ENCODE peak calls at places on chromosomes 13 and 19, in five cellular contexts. T is WTC11, N is GM12878, M is K562, X is HepG2. L is an unnamed sample.

GRCh38 chr13:30968734-30969335 is 36.4 kb downstream of the TEX26 start:
- DNase-seq in X (no peak), M (no peak), N (no peak), T (no peak), L (no peak)

GRCh38 chr13:32476892-32477291 is 49.0 kb upstream of the N4BP2L1 start:
- DNase-seq in T (no peak), M (no peak), X (no peak), N (no peak), L (no peak)

GRCh38 chr13:51895906-51896888 is 34.4 kb downstream of the CCDC70 start:
- DNase-seq in M (peak), N (no peak), T (peak), X (peak), L (peak)

GRCh38 chr13:95445116-95445515 is 107.4 kb upstream of the CLDN10 start:
- DNase-seq in M (no peak), N (no peak), T (no peak), X (no peak), L (no peak)

GRCh38 chr13:60043262-60043661 is 120.5 kb downstream of the DIAPH3 start:
- DNase-seq in M (no peak), T (no peak), N (no peak), X (no peak), L (no peak)

GRCh38 chr19:37227996-37228395 is 10.0 kb downstream of the ZNF383 start:
- DNase-seq in T (peak), N (no peak), X (no peak), M (no peak), L (no peak)

GRCh38 chr19:4538601-4538954 is 1.3 kb downstream of the LRG1 start:
- DNase-seq in X (no peak), M (no peak), T (no peak), N (no peak), L (no peak)

GRCh38 chr13:35856721-35857346 is 274.3 kb downstream of the DCLK1 start:
- DNase-seq in N (no peak), X (no peak), M (no peak), T (no peak), L (no peak)

DNA sequence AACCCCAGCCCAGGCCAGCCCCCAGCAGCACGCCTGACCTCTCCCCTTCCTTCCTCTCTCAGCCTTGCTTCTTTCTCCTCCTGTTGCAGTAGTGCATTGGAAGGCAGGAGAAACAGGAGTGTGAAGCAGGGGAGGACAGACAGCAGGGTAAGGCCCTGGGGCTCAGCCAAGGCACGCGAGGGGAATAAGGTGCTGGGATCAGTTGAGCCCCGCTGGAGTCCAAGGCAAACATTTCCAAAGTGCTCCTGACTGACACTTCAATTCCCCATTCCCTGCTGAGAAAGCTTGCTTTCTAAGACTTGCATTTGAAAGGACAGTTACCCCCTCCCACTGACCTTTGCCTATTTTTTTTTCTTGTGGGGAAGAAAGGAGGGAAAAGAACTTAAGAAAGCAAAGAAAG is 73.1 kb upstream of the OLFM4 start:
- DNase-seq in X (no peak), N (no peak), T (peak), M (no peak), L (peak)
- TF ChIP-seq ATF2 in X (no peak), N (no peak), T (no peak), M (no peak), L (no peak)

DNA sequence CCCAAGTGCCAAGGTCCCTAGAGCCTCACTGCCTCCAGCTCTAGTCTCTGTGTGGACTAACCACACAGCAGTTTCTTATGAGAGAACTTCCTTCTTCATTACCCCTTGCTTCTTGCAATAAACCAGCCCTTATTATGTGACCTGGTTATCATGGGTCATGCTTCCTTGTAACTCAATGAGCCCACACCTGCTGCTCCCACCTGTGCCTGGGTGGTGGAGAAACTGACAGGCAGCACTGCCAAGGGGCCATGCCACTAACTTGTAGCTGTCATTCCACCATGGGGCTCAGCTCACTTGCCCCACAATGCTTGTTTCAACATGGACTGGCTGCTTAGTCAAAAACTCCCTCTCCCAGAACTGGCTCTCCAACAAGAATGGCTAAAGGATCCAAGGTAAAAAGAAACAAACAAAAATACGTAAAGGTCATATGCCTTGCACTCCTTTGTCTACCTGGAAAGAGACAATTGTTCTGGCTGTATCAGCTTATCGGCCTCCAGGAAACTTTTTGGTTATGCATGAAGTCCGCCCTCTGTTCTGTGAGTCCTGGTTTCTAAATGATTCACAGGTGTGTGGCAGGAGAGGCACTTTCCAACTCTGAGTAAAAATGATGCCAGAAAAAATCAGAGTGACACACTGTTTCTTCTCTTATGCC is 446.4 kb downstream of the COG6 start:
- DNase-seq in M (no peak), X (no peak), T (no peak), N (peak), L (no peak)
- TF ChIP-seq ATF2 in M (no peak), X (no peak), T (no peak), N (peak), L (no peak)

GRCh38 chr19:33393286-33394005 is 19.9 kb downstream of the CEBPG start:
- DNase-seq in M (no peak), T (peak), N (no peak), X (peak), L (no peak)

GRCh38 chr19:33394723-33395560 is 21.4 kb downstream of the CEBPG start:
- DNase-seq in N (no peak), X (no peak), T (no peak), M (no peak), L (no peak)

GRCh38 chr19:33395561-33396550 is 22.3 kb downstream of the CEBPG start:
- DNase-seq in M (no peak), T (no peak), X (no peak), N (no peak), L (no peak)

GRCh38 chr19:33392341-33393285 is 19.1 kb downstream of the CEBPG start:
- DNase-seq in N (no peak), M (peak), T (peak), X (peak), L (no peak)

DNA sequence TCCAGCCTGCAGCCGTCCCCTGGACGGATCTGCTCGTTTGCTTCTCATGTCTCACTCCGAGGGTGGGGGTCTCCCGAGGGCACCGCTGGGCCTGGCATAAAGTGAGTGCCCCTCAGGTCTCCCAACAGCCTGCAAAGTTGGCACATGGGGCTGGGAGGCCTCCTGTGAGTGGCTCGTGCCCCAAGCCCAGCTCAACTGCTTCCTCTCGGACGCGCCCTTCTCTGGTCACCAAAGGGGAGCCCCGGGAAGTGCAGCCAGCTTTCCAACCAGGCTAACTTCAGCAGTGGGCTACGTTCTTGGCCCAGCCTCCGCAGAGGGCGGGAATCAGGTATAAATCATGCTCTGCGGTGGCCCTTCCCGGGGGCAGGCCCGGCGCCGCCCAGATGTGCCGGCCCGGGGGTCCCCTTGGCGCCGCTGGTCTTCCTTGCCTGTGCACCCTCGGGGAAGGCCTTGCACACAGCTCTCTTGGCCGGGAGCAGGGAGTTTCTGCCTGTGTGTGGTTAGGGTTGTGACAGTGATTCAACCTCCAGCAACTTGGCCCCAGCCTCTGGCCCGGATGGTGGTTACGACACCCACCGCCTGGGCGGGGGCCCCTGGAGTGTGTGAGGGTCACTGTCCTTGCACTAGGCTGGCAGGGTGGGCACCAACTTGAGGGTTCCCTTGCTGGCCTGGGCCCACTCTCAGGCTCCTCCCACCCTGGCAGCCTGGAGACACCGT is 20.7 kb downstream of the CEBPG start:
- DNase-seq in M (no peak), N (no peak), T (no peak), X (peak), L (no peak)
- TF ChIP-seq ATF2 in M (no peak), N (no peak), T (no peak), X (no peak), L (no peak)

GRCh38 chr19:38264486-38265212 is at the start of gene SPINT2:
- DNase-seq in M (no peak), X (no peak), T (peak), N (no peak), L (peak)
- TF ChIP-seq ATF2 in M (no peak), X (no peak), T (no peak), N (no peak), L (no peak)

DNA sequence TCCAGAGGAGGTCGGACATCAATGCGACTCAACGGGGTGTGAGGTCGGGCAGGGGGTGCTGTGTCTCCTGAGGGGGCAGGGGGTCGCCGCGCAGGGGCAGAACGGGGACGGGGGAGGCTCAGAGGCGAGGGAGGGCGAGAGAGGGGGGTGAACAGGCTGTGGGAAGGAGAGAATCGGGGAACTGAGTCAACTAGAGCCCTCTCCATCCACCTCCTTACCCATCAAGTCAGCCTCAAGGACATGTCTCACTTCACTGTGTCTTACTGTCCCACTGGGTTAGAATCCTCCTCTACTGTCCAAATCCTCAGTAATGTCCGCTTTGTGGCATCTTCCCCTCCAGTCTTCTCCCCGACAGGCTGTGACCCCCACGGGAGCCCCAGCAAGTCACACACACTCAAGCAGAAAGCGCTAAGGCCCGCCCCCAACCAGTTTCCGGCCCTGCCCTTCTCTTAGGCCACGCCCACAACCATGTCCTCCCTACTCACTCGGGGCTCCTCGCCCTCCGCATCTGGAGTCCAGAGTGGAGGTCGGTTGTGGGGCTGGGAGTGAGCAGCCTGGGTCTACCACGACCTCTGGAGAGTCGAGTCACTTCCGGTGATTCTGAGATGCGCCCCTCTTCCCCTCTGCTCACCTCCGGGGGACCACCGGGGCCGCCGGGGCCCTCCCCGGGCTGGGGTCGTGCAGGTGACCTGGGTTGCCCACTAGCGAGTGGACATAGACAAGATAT is 9.3 kb downstream of the PLEKHA4 start:
- DNase-seq in T (peak), N (no peak), M (peak), X (no peak), L (no peak)
- TF ChIP-seq ATF2 in T (no peak), N (no peak), M (no peak), X (no peak), L (no peak)

GRCh38 chr19:8655340-8655709 is 24.9 kb downstream of the NFILZ start:
- DNase-seq in X (no peak), T (no peak), N (no peak), M (no peak), L (no peak)
- TF ChIP-seq ATF2 in X (no peak), T (no peak), N (no peak), M (no peak), L (no peak)

DNA sequence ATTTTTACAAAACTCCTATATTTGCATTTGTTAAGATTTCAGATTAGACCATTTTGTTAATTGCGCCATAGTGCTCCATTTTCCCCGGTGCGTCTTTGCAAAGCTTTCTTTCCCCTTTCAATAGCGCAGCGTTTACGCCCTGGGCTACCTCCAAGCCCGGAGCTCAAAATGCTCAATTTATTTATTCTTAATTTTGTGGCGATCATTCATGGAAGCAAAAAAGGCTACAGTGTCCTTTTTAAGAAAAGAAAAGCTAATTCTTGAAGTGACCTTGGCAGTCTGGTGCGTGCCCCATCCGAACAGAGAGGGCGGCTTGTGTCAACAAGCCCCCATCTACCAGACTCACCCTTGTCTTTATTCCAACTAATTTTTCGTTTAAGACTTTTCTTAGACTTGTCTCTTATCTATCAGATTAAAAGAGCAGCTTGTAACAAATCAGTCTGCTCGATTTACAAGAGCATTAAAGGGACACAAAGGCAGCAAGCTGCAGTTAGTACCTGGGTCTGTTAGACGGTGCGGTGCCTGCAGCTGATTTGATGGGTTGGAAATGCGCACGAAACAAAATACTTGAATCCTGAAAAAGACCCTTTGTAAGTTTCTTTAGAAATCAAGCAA is 30.1 kb downstream of the GSX1 start:
- DNase-seq in X (no peak), N (no peak), T (no peak), M (no peak), L (no peak)
- TF ChIP-seq ATF2 in X (no peak), N (no peak), T (no peak), M (no peak), L (no peak)